ENCODE peak calls at places on chromosomes 6 and 20, in nine cellular contexts. One of them, this sample, is unnamed.

GRCh38 chr6:147970970-147971369 is 371.7 kb upstream of the SASH1 start:
- DNase-seq in OCI-LY7: peak; percentile 5
- DNase-seq in heart left ventricle: no peak
- DNase-seq in WERI-Rb-1: no peak
- DNase-seq in sigmoid colon: no peak
- DNase-seq in neural progenitor cell: peak; percentile 34
- DNase-seq in BE2C: no peak
- DNase-seq in IMR-90: peak; percentile 5
- DNase-seq in prostate gland: no peak
- DNase-seq in this sample: no peak

GRCh38 chr6:150599199-150600002 is at the start of gene PLEKHG1:
- DNase-seq in OCI-LY7: peak; percentile 89
- DNase-seq in neural progenitor cell: peak; percentile 87
- DNase-seq in heart left ventricle: peak; percentile 83
- DNase-seq in IMR-90: no peak
- DNase-seq in WERI-Rb-1: peak; percentile 43
- DNase-seq in sigmoid colon: peak; percentile 85
- DNase-seq in BE2C: peak; percentile 22
- DNase-seq in prostate gland: peak; percentile 39
- DNase-seq in this sample: peak; percentile 69

GRCh38 chr6:169291639-169292339 is 38.1 kb upstream of the THBS2 start:
- DNase-seq in prostate gland: no peak
- DNase-seq in neural progenitor cell: no peak
- DNase-seq in BE2C: no peak
- DNase-seq in sigmoid colon: no peak
- DNase-seq in WERI-Rb-1: no peak
- DNase-seq in heart left ventricle: no peak
- DNase-seq in IMR-90: no peak
- DNase-seq in OCI-LY7: no peak
- DNase-seq in this sample: no peak

GRCh38 chr6:68891419-68891818 is 256.3 kb downstream of the ADGRB3 start:
- DNase-seq in BE2C: no peak
- DNase-seq in heart left ventricle: no peak
- DNase-seq in WERI-Rb-1: no peak
- DNase-seq in neural progenitor cell: no peak
- DNase-seq in OCI-LY7: no peak
- DNase-seq in prostate gland: no peak
- DNase-seq in IMR-90: no peak
- DNase-seq in sigmoid colon: no peak
- DNase-seq in this sample: no peak

GRCh38 chr6:26309731-26310142 is 55.3 kb upstream of the BTN3A2 start:
- DNase-seq in neural progenitor cell: no peak
- DNase-seq in heart left ventricle: no peak
- DNase-seq in IMR-90: peak; percentile 95
- DNase-seq in prostate gland: no peak
- DNase-seq in WERI-Rb-1: no peak
- DNase-seq in BE2C: no peak
- DNase-seq in OCI-LY7: no peak
- DNase-seq in sigmoid colon: no peak
- DNase-seq in this sample: no peak

GRCh38 chr20:32574296-32575226 is 10.6 kb downstream of the NOL4L start:
- DNase-seq in BE2C: no peak
- DNase-seq in OCI-LY7: no peak
- DNase-seq in IMR-90: peak; percentile 88
- DNase-seq in sigmoid colon: no peak
- DNase-seq in heart left ventricle: no peak
- DNase-seq in WERI-Rb-1: no peak
- DNase-seq in neural progenitor cell: no peak
- DNase-seq in prostate gland: no peak
- DNase-seq in this sample: peak; percentile 30

GRCh38 chr6:169993861-169994481 is 242.5 kb downstream of the ERMARD start:
- DNase-seq in sigmoid colon: peak; percentile 48
- DNase-seq in IMR-90: no peak
- DNase-seq in prostate gland: no peak
- DNase-seq in BE2C: no peak
- DNase-seq in heart left ventricle: no peak
- DNase-seq in neural progenitor cell: no peak
- DNase-seq in OCI-LY7: no peak
- DNase-seq in WERI-Rb-1: peak; percentile 68
- DNase-seq in this sample: no peak

GRCh38 chr6:36805917-36806316 is 33.3 kb downstream of the CPNE5 start:
- DNase-seq in WERI-Rb-1: peak; percentile 35
- DNase-seq in OCI-LY7: no peak
- DNase-seq in BE2C: no peak
- DNase-seq in heart left ventricle: no peak
- DNase-seq in IMR-90: no peak
- DNase-seq in neural progenitor cell: peak; percentile 35
- DNase-seq in prostate gland: no peak
- DNase-seq in sigmoid colon: no peak
- DNase-seq in this sample: no peak

GRCh38 chr6:27290065-27290849 is 21.8 kb downstream of the POM121L2 start:
- DNase-seq in WERI-Rb-1: no peak
- DNase-seq in heart left ventricle: no peak
- DNase-seq in OCI-LY7: no peak
- DNase-seq in neural progenitor cell: peak; percentile 36
- DNase-seq in IMR-90: peak; percentile 63
- DNase-seq in prostate gland: no peak
- DNase-seq in BE2C: peak; percentile 35
- DNase-seq in sigmoid colon: no peak
- DNase-seq in this sample: no peak

GRCh38 chr20:31602779-31603441 is 2.2 kb upstream of the ID1 start:
- DNase-seq in heart left ventricle: no peak
- DNase-seq in WERI-Rb-1: peak; percentile 46
- DNase-seq in BE2C: peak; percentile 30
- DNase-seq in prostate gland: no peak
- DNase-seq in neural progenitor cell: no peak
- DNase-seq in OCI-LY7: peak; percentile 20
- DNase-seq in IMR-90: peak; percentile 89
- DNase-seq in sigmoid colon: no peak
- DNase-seq in this sample: no peak

GRCh38 chr6:56511591-56511990 is 131.1 kb downstream of the DST start:
- DNase-seq in sigmoid colon: no peak
- DNase-seq in BE2C: no peak
- DNase-seq in OCI-LY7: no peak
- DNase-seq in heart left ventricle: no peak
- DNase-seq in neural progenitor cell: no peak
- DNase-seq in IMR-90: no peak
- DNase-seq in WERI-Rb-1: no peak
- DNase-seq in prostate gland: no peak
- DNase-seq in this sample: no peak

GRCh38 chr20:1083431-1084080 is 34.8 kb upstream of the PSMF1 start:
- DNase-seq in neural progenitor cell: no peak
- DNase-seq in IMR-90: peak; percentile 7
- DNase-seq in prostate gland: no peak
- DNase-seq in BE2C: no peak
- DNase-seq in WERI-Rb-1: no peak
- DNase-seq in OCI-LY7: no peak
- DNase-seq in heart left ventricle: no peak
- DNase-seq in sigmoid colon: no peak
- DNase-seq in this sample: no peak

GRCh38 chr6:137981758-137982157 is 114.7 kb downstream of the TNFAIP3 start:
- DNase-seq in IMR-90: no peak
- DNase-seq in heart left ventricle: no peak
- DNase-seq in WERI-Rb-1: no peak
- DNase-seq in neural progenitor cell: no peak
- DNase-seq in prostate gland: no peak
- DNase-seq in sigmoid colon: no peak
- DNase-seq in OCI-LY7: no peak
- DNase-seq in BE2C: no peak
- DNase-seq in this sample: no peak

GRCh38 chr6:155880905-155881304 is 425.3 kb upstream of the NOX3 start:
- DNase-seq in prostate gland: no peak
- DNase-seq in IMR-90: peak; percentile 47
- DNase-seq in heart left ventricle: no peak
- DNase-seq in neural progenitor cell: no peak
- DNase-seq in BE2C: no peak
- DNase-seq in WERI-Rb-1: no peak
- DNase-seq in sigmoid colon: no peak
- DNase-seq in OCI-LY7: no peak
- DNase-seq in this sample: no peak

GRCh38 chr20:51185277-51185676 is 162.4 kb upstream of the KCNG1 start:
- DNase-seq in neural progenitor cell: no peak
- DNase-seq in prostate gland: no peak
- DNase-seq in sigmoid colon: no peak
- DNase-seq in WERI-Rb-1: no peak
- DNase-seq in OCI-LY7: no peak
- DNase-seq in IMR-90: no peak
- DNase-seq in BE2C: peak; percentile 49
- DNase-seq in heart left ventricle: no peak
- DNase-seq in this sample: no peak

GRCh38 chr6:51541847-51542246 is 545.6 kb downstream of the PKHD1 start:
- DNase-seq in OCI-LY7: no peak
- DNase-seq in heart left ventricle: no peak
- DNase-seq in WERI-Rb-1: no peak
- DNase-seq in IMR-90: no peak
- DNase-seq in BE2C: no peak
- DNase-seq in neural progenitor cell: peak; percentile 15
- DNase-seq in prostate gland: no peak
- DNase-seq in sigmoid colon: no peak
- DNase-seq in this sample: no peak

GRCh38 chr20:63457737-63458136 is 14.7 kb downstream of the KCNQ2 start:
- DNase-seq in IMR-90: no peak
- DNase-seq in OCI-LY7: no peak
- DNase-seq in BE2C: peak; percentile 69
- DNase-seq in sigmoid colon: no peak
- DNase-seq in WERI-Rb-1: no peak
- DNase-seq in prostate gland: no peak
- DNase-seq in heart left ventricle: peak; percentile 58
- DNase-seq in neural progenitor cell: no peak
- DNase-seq in this sample: no peak

DNA sequence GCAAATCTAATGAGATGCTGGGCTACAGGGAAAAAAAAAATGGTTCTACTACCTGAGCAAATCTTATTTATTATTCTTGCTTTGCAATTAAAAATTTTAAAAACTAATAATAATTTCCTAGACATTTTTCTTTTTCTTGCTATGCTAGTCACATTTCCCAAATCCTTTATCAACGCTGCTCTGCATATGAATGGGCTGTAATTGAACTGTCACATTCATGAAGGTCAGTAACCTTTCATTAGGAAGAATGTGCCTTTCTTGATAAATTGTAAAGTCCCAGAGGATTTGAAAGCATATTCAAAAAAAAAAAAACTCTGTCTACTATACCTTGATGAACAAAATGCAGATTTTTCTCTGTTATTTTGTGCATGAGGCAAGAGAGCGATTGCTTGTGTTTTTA is 538.7 kb upstream of the ID4 start:
- DNase-seq in sigmoid colon: no peak
- DNase-seq in WERI-Rb-1: no peak
- DNase-seq in IMR-90: no peak
- DNase-seq in OCI-LY7: no peak
- DNase-seq in prostate gland: no peak
- DNase-seq in neural progenitor cell: no peak
- DNase-seq in BE2C: no peak
- DNase-seq in heart left ventricle: no peak
- DNase-seq in this sample: no peak
- H3K9me3 ChIP-seq in sigmoid colon: no peaks in the 10 kb centered on the region
- H3K9me3 ChIP-seq in WERI-Rb-1: peaks cover 4% of the 10 kb centered on the region
- H3K9me3 ChIP-seq in IMR-90: peaks cover 18% of the 10 kb centered on the region
- H3K9me3 ChIP-seq in OCI-LY7: no peaks in the 10 kb centered on the region
- H3K9me3 ChIP-seq in prostate gland: no peaks in the 10 kb centered on the region
- H3K9me3 ChIP-seq in neural progenitor cell: no peaks in the 10 kb centered on the region
- H3K9me3 ChIP-seq in BE2C: no peaks in the 10 kb centered on the region
- H3K9me3 ChIP-seq in heart left ventricle: no peaks in the 10 kb centered on the region
- H3K9me3 ChIP-seq in this sample: no peaks in the 10 kb centered on the region

DNA sequence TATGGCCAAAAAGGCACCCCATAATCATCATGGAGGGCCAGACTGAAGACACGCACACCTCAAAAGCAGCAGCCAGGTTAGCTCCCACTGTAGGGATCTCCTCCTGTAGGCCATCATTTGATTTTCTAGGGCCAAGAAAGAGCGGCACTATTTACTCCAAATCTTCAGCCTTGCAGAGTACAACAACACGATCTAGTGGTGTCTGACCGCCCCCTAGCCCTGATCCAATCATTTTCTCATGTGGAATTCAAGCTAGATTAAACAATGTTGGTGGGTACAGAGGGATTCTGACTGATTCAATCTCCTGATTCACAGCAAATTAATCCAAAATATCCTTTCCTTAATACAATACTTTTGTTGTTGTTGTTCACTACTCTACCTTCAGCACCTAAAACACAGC is 12.5 kb downstream of the GNAS-AS1 start:
- DNase-seq in OCI-LY7: no peak
- DNase-seq in IMR-90: no peak
- DNase-seq in WERI-Rb-1: no peak
- DNase-seq in sigmoid colon: no peak
- DNase-seq in BE2C: no peak
- DNase-seq in prostate gland: no peak
- DNase-seq in neural progenitor cell: no peak
- DNase-seq in heart left ventricle: no peak
- DNase-seq in this sample: no peak
- TF ChIP-seq CTCF in OCI-LY7: peak; percentile 13
- TF ChIP-seq CTCF in IMR-90: no peak
- TF ChIP-seq CTCF in WERI-Rb-1: no peak
- TF ChIP-seq CTCF in sigmoid colon: no peak
- TF ChIP-seq CTCF in BE2C: peak; percentile 15
- TF ChIP-seq CTCF in prostate gland: no peak
- TF ChIP-seq CTCF in neural progenitor cell: no peak
- TF ChIP-seq CTCF in heart left ventricle: no peak
- TF ChIP-seq CTCF in this sample: no peak

DNA sequence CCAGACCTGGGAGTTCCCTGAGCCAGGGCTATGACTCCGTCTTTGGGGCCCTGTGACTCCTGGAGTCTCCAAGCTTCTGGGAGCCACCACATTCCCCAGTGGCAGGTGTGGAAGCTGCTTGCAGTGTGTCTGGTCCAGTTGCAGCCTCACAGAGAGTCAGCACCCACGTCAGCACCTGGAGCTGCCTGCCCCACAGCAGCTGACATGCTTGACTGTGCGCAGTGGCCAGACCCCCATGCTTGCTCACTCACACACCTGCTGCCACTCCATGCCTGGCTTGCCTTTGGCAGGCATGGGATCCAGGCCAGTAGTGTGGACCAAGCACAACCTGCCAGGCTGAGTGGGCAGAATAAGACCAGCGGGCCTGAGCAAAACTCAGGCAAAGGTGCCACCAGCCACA is 31.0 kb upstream of the ASIP start:
- DNase-seq in IMR-90: no peak
- DNase-seq in WERI-Rb-1: no peak
- DNase-seq in neural progenitor cell: no peak
- DNase-seq in heart left ventricle: no peak
- DNase-seq in OCI-LY7: peak; percentile 75
- DNase-seq in BE2C: peak; percentile 29
- DNase-seq in prostate gland: no peak
- DNase-seq in sigmoid colon: no peak
- DNase-seq in this sample: no peak
- H3K9me3 ChIP-seq in IMR-90: peaks cover 13% of the 10 kb centered on the region
- H3K9me3 ChIP-seq in WERI-Rb-1: peaks cover 3% of the 10 kb centered on the region
- H3K9me3 ChIP-seq in neural progenitor cell: peaks cover 5% of the 10 kb centered on the region
- H3K9me3 ChIP-seq in heart left ventricle: peaks cover 11% of the 10 kb centered on the region
- H3K9me3 ChIP-seq in OCI-LY7: peaks cover 54% of the 10 kb centered on the region
- H3K9me3 ChIP-seq in BE2C: no peaks in the 10 kb centered on the region
- H3K9me3 ChIP-seq in prostate gland: no peaks in the 10 kb centered on the region
- H3K9me3 ChIP-seq in sigmoid colon: no peaks in the 10 kb centered on the region
- H3K9me3 ChIP-seq in this sample: no peaks in the 10 kb centered on the region

DNA sequence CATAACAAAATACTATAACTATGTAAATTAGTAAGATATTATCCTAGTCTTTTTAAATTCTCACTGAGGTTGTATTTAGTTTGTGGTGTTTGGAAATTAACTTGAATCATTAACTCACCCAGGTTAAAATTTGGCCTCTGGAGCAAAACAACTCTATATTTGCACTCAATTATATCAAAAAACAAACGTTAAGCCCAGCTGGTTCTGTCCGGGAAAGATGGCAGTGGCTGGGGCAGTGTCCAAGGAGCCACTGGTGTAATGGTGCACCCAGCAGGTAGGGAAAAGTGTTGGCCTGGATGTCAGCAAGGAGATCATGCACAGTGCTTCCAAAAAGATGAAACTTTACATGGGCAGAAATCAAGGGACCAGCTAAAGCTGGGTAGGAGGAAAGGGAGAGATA is 285.3 kb upstream of the CITED2 start:
- DNase-seq in neural progenitor cell: no peak
- DNase-seq in sigmoid colon: no peak
- DNase-seq in BE2C: no peak
- DNase-seq in prostate gland: no peak
- DNase-seq in heart left ventricle: no peak
- DNase-seq in OCI-LY7: no peak
- DNase-seq in IMR-90: no peak
- DNase-seq in WERI-Rb-1: no peak
- DNase-seq in this sample: no peak
- TF ChIP-seq CTCF in neural progenitor cell: no peak
- TF ChIP-seq CTCF in sigmoid colon: no peak
- TF ChIP-seq CTCF in BE2C: no peak
- TF ChIP-seq CTCF in prostate gland: no peak
- TF ChIP-seq CTCF in heart left ventricle: no peak
- TF ChIP-seq CTCF in OCI-LY7: no peak
- TF ChIP-seq CTCF in IMR-90: no peak
- TF ChIP-seq CTCF in WERI-Rb-1: no peak
- TF ChIP-seq CTCF in this sample: no peak